ENCODE peak calls at places on chromosomes 12 and 14, in four cellular contexts. A is ELF-1, J is AG08395, Q is Right ventricle myocardium superior. F is an unnamed sample.
A peak's percentile ranks its signal among the peaks of the same experiment; 100 is the strongest.

GRCh38 chr12:214005-214736 is at the start of gene SLC6A12:
- DNase-seq in A (no peak), J (no peak), Q (no peak), F (no peak)

GRCh38 chr12:107730942-107731341 is 30.0 kb downstream of the PRDM4 start:
- DNase-seq in A (no peak), J (no peak), Q (no peak), F (no peak)

GRCh38 chr14:71011479-71011878 is 104.2 kb downstream of the PCNX1 start:
- DNase-seq in A (no peak), J (no peak), Q (no peak), F (no peak)

GRCh38 chr14:93906341-93907329 is 20.5 kb upstream of the FAM181A start:
- DNase-seq in A (peak; percentile 88), J (peak; percentile 56), Q (no peak), F (no peak)

GRCh38 chr12:105228494-105228893 is 7.5 kb downstream of the APPL2 start:
- DNase-seq in A (no peak), J (peak; percentile 44), Q (no peak), F (no peak)

GRCh38 chr12:45685680-45686079 is 43.8 kb upstream of the ARID2 start:
- DNase-seq in A (no peak), J (no peak), Q (no peak), F (no peak)

GRCh38 chr12:89345830-89346740 is 6.2 kb downstream of the DUSP6 start:
- DNase-seq in A (peak; percentile 64), J (no peak), Q (peak; percentile 81), F (peak; percentile 40)

GRCh38 chr12:11795910-11796459 is 146.5 kb downstream of the ETV6 start:
- DNase-seq in A (peak; percentile 45), J (no peak), Q (no peak), F (no peak)

GRCh38 chr12:34400986-34401658 is 378.8 kb downstream of the ALG10 start:
- DNase-seq in A (no peak), J (no peak), Q (peak; percentile 17), F (peak; percentile 27)

GRCh38 chr12:26691234-26691970 is 141.6 kb downstream of the ITPR2 start:
- DNase-seq in A (peak; percentile 89), J (peak; percentile 90), Q (no peak), F (no peak)

GRCh38 chr14:97299661-97300060 is 502.5 kb downstream of the VRK1 start:
- DNase-seq in A (peak; percentile 32), J (no peak), Q (no peak), F (no peak)

GRCh38 chr12:45388545-45388944 is 172.7 kb downstream of the ANO6 start:
- DNase-seq in A (peak; percentile 12), J (peak; percentile 70), Q (no peak), F (no peak)

GRCh38 chr12:13097526-13097925 is 5.9 kb downstream of the GSG1 start:
- DNase-seq in A (no peak), J (peak; percentile 8), Q (no peak), F (peak; percentile 40)

GRCh38 chr12:4032906-4033628 is 159.9 kb upstream of the PARP11 start:
- DNase-seq in A (no peak), J (peak; percentile 43), Q (no peak), F (no peak)

GRCh38 chr12:52633383-52633782 is 15.0 kb upstream of the KRT73 start:
- DNase-seq in A (no peak), J (no peak), Q (no peak), F (no peak)

GRCh38 chr12:48988030-48988649 is 10.0 kb downstream of the WNT1 start:
- DNase-seq in A (peak; percentile 90), J (peak; percentile 75), Q (peak; percentile 79), F (peak; percentile 82)

GRCh38 chr12:88408828-88409227 is 171.4 kb downstream of the KITLG start:
- DNase-seq in A (no peak), J (no peak), Q (no peak), F (no peak)

GRCh38 chr12:30154996-30155730 is 371.4 kb upstream of the TMTC1 start:
- DNase-seq in A (no peak), J (peak; percentile 22), Q (no peak), F (no peak)

GRCh38 chr12:6869049-6870021 is 2.0 kb downstream of the TPI1 start:
- DNase-seq in A (peak; percentile 96), J (peak; percentile 67), Q (peak; percentile 78), F (peak; percentile 67)

GRCh38 chr14:89504084-89504483 is 87.1 kb upstream of the FOXN3 start:
- DNase-seq in A (no peak), J (no peak), Q (no peak), F (no peak)

GRCh38 chr12:91511795-91512420 is 329.3 kb upstream of the DCN start:
- DNase-seq in A (no peak), J (no peak), Q (no peak), F (no peak)

GRCh38 chr12:65171870-65172269 is 2.5 kb downstream of the LEMD3 start:
- DNase-seq in A (no peak), J (no peak), Q (no peak), F (no peak)

GRCh38 chr14:89304972-89305703 is 111.9 kb downstream of the FOXN3 start:
- DNase-seq in A (no peak), J (peak; percentile 58), Q (peak; percentile 54), F (no peak)

GRCh38 chr12:2739832-2740641 is 54.7 kb upstream of the FKBP4 start:
- DNase-seq in A (peak; percentile 31), J (peak; percentile 38), Q (no peak), F (no peak)

GRCh38 chr12:5796171-5797091 is 148.6 kb downstream of the ANO2 start:
- DNase-seq in A (peak; percentile 76), J (peak; percentile 38), Q (peak; percentile 64), F (peak; percentile 79)

GRCh38 chr12:115960-116915 is 49.7 kb downstream of the IQSEC3 start:
- DNase-seq in A (no peak), J (no peak), Q (no peak), F (no peak)

GRCh38 chr12:97075583-97076268 is 168.7 kb downstream of the NEDD1 start:
- DNase-seq in A (no peak), J (no peak), Q (no peak), F (no peak)

GRCh38 chr12:131222271-131223139 is 268.8 kb downstream of the ADGRD1 start:
- DNase-seq in A (no peak), J (no peak), Q (peak; percentile 33), F (no peak)

GRCh38 chr14:74257078-74257987 is 18.1 kb downstream of the VSX2 start:
- DNase-seq in A (peak; percentile 65), J (peak; percentile 77), Q (peak; percentile 60), F (peak; percentile 73)

GRCh38 chr12:109460538-109460937 is 16.6 kb downstream of the KCTD10 start:
- DNase-seq in A (peak; percentile 5), J (no peak), Q (no peak), F (peak; percentile 67)

GRCh38 chr12:105072888-105073488 is 11.3 kb downstream of the ALDH1L2 start:
- DNase-seq in A (no peak), J (no peak), Q (no peak), F (no peak)

GRCh38 chr12:94203181-94203546 is 54.8 kb downstream of the PLXNC1 start:
- DNase-seq in A (no peak), J (no peak), Q (no peak), F (no peak)

GRCh38 chr12:72288911-72289310 is 16.7 kb downstream of the TRHDE start:
- DNase-seq in A (no peak), J (no peak), Q (no peak), F (no peak)

GRCh38 chr12:57001448-57001906 is 4.9 kb downstream of the ZBTB39 start:
- DNase-seq in A (peak; percentile 85), J (peak; percentile 69), Q (peak; percentile 66), F (peak; percentile 82)

GRCh38 chr12:31220061-31220460 is 105.9 kb downstream of the SINHCAF start:
- DNase-seq in A (no peak), J (no peak), Q (no peak), F (no peak)

GRCh38 chr12:114166360-114166759 is 200.2 kb upstream of the RBM19 start:
- DNase-seq in A (peak; percentile 70), J (peak; percentile 52), Q (no peak), F (no peak)

GRCh38 chr12:105570944-105571343 is 240.5 kb downstream of the C12orf75 start:
- DNase-seq in A (no peak), J (no peak), Q (no peak), F (no peak)

GRCh38 chr12:71504471-71504852 is 64.9 kb downstream of the LGR5 start:
- DNase-seq in A (no peak), J (no peak), Q (peak; percentile 50), F (peak; percentile 48)

F was measured in right cardiac atrium.